ENCODE peak calls at places on chromosomes 7 and 10, in nine cellular contexts. One of them, this sample, is unnamed.

GRCh38 chr7:36286241-36286640 is 103.4 kb upstream of the ANLN start:
- DNase-seq in pancreas: peak; percentile 25
- DNase-seq in HCT116: no peak
- DNase-seq in right atrium auricular region: no peak
- DNase-seq in adrenal gland: no peak
- DNase-seq in Panc1: no peak
- DNase-seq in stomach: no peak
- DNase-seq in fibroblast of lung: no peak
- DNase-seq in tibial artery: no peak
- DNase-seq in this sample: no peak

GRCh38 chr10:133251388-133252222 is 13.9 kb downstream of the VENTX start:
- DNase-seq in tibial artery: no peak
- DNase-seq in fibroblast of lung: no peak
- DNase-seq in right atrium auricular region: no peak
- DNase-seq in Panc1: no peak
- DNase-seq in pancreas: no peak
- DNase-seq in HCT116: no peak
- DNase-seq in adrenal gland: peak; percentile 91
- DNase-seq in stomach: no peak
- DNase-seq in this sample: no peak

GRCh38 chr7:31019509-31019908 is 32.6 kb upstream of the ADCYAP1R1 start:
- DNase-seq in adrenal gland: no peak
- DNase-seq in stomach: no peak
- DNase-seq in Panc1: no peak
- DNase-seq in pancreas: no peak
- DNase-seq in fibroblast of lung: no peak
- DNase-seq in right atrium auricular region: no peak
- DNase-seq in tibial artery: no peak
- DNase-seq in HCT116: no peak
- DNase-seq in this sample: no peak

GRCh38 chr7:30880090-30880704 is 31.5 kb upstream of the AQP1 start:
- DNase-seq in stomach: no peak
- DNase-seq in HCT116: no peak
- DNase-seq in fibroblast of lung: peak; percentile 40
- DNase-seq in right atrium auricular region: no peak
- DNase-seq in Panc1: no peak
- DNase-seq in tibial artery: no peak
- DNase-seq in adrenal gland: no peak
- DNase-seq in pancreas: no peak
- DNase-seq in this sample: no peak

GRCh38 chr7:157480651-157481050 is 143.8 kb downstream of the DNAJB6 start:
- DNase-seq in HCT116: no peak
- DNase-seq in tibial artery: no peak
- DNase-seq in stomach: no peak
- DNase-seq in fibroblast of lung: no peak
- DNase-seq in Panc1: no peak
- DNase-seq in right atrium auricular region: no peak
- DNase-seq in adrenal gland: no peak
- DNase-seq in pancreas: peak; percentile 38
- DNase-seq in this sample: no peak

GRCh38 chr7:4198301-4198700 is 483.8 kb upstream of the FOXK1 start:
- DNase-seq in stomach: no peak
- DNase-seq in HCT116: no peak
- DNase-seq in fibroblast of lung: no peak
- DNase-seq in adrenal gland: no peak
- DNase-seq in pancreas: no peak
- DNase-seq in tibial artery: no peak
- DNase-seq in Panc1: no peak
- DNase-seq in right atrium auricular region: no peak
- DNase-seq in this sample: no peak

GRCh38 chr7:148623586-148624282 is 33.2 kb downstream of the C7orf33 start:
- DNase-seq in adrenal gland: peak; percentile 19
- DNase-seq in Panc1: no peak
- DNase-seq in tibial artery: no peak
- DNase-seq in stomach: no peak
- DNase-seq in right atrium auricular region: no peak
- DNase-seq in pancreas: no peak
- DNase-seq in fibroblast of lung: peak; percentile 80
- DNase-seq in HCT116: no peak
- DNase-seq in this sample: no peak

GRCh38 chr10:88082806-88083596 is 219.6 kb downstream of the PTEN start:
- DNase-seq in tibial artery: no peak
- DNase-seq in pancreas: no peak
- DNase-seq in stomach: no peak
- DNase-seq in fibroblast of lung: no peak
- DNase-seq in adrenal gland: no peak
- DNase-seq in right atrium auricular region: no peak
- DNase-seq in Panc1: no peak
- DNase-seq in HCT116: no peak
- DNase-seq in this sample: no peak

GRCh38 chr10:17088118-17088806 is 41.3 kb downstream of the CUBN start:
- DNase-seq in right atrium auricular region: no peak
- DNase-seq in HCT116: no peak
- DNase-seq in tibial artery: no peak
- DNase-seq in adrenal gland: no peak
- DNase-seq in Panc1: peak; percentile 72
- DNase-seq in fibroblast of lung: peak; percentile 81
- DNase-seq in pancreas: no peak
- DNase-seq in stomach: no peak
- DNase-seq in this sample: no peak

GRCh38 chr7:128794020-128794419 is 2.3 kb downstream of the CCDC136 start:
- DNase-seq in adrenal gland: no peak
- DNase-seq in stomach: no peak
- DNase-seq in fibroblast of lung: no peak
- DNase-seq in right atrium auricular region: no peak
- DNase-seq in pancreas: no peak
- DNase-seq in tibial artery: no peak
- DNase-seq in HCT116: no peak
- DNase-seq in Panc1: no peak
- DNase-seq in this sample: no peak

GRCh38 chr10:98425511-98426352 is 10.8 kb upstream of the PYROXD2 start:
- DNase-seq in pancreas: peak; percentile 67
- DNase-seq in Panc1: peak; percentile 38
- DNase-seq in adrenal gland: no peak
- DNase-seq in stomach: peak; percentile 53
- DNase-seq in fibroblast of lung: no peak
- DNase-seq in tibial artery: no peak
- DNase-seq in right atrium auricular region: peak; percentile 57
- DNase-seq in HCT116: peak; percentile 48
- DNase-seq in this sample: no peak

GRCh38 chr10:73649876-73650536 is 5.8 kb downstream of the SYNPO2L start:
- DNase-seq in Panc1: no peak
- DNase-seq in pancreas: no peak
- DNase-seq in HCT116: no peak
- DNase-seq in stomach: no peak
- DNase-seq in fibroblast of lung: peak; percentile 71
- DNase-seq in adrenal gland: no peak
- DNase-seq in tibial artery: no peak
- DNase-seq in right atrium auricular region: no peak
- DNase-seq in this sample: no peak

GRCh38 chr7:148650232-148650858 is 48.4 kb upstream of the CUL1 start:
- DNase-seq in adrenal gland: no peak
- DNase-seq in HCT116: no peak
- DNase-seq in fibroblast of lung: peak; percentile 84
- DNase-seq in stomach: no peak
- DNase-seq in tibial artery: no peak
- DNase-seq in pancreas: no peak
- DNase-seq in Panc1: no peak
- DNase-seq in right atrium auricular region: no peak
- DNase-seq in this sample: no peak

GRCh38 chr7:22357311-22358175 is 589 bp upstream of the RAPGEF5 start:
- DNase-seq in stomach: no peak
- DNase-seq in adrenal gland: peak; percentile 28
- DNase-seq in right atrium auricular region: no peak
- DNase-seq in HCT116: peak; percentile 36
- DNase-seq in pancreas: no peak
- DNase-seq in tibial artery: no peak
- DNase-seq in fibroblast of lung: peak; percentile 71
- DNase-seq in Panc1: peak; percentile 25
- DNase-seq in this sample: peak; percentile 29

GRCh38 chr7:95155965-95156364 is 168.4 kb downstream of the PON1 start:
- DNase-seq in Panc1: no peak
- DNase-seq in tibial artery: no peak
- DNase-seq in HCT116: no peak
- DNase-seq in adrenal gland: no peak
- DNase-seq in pancreas: peak; percentile 59
- DNase-seq in fibroblast of lung: no peak
- DNase-seq in stomach: peak; percentile 64
- DNase-seq in right atrium auricular region: no peak
- DNase-seq in this sample: no peak

GRCh38 chr7:19116121-19117080 is 1.0 kb downstream of the TWIST1 start:
- DNase-seq in tibial artery: peak; percentile 22
- DNase-seq in pancreas: peak; percentile 66
- DNase-seq in fibroblast of lung: peak; percentile 58
- DNase-seq in adrenal gland: peak; percentile 19
- DNase-seq in stomach: no peak
- DNase-seq in right atrium auricular region: no peak
- DNase-seq in Panc1: no peak
- DNase-seq in HCT116: no peak
- DNase-seq in this sample: no peak

GRCh38 chr7:2982401-2982800 is 61.3 kb downstream of the CARD11 start:
- DNase-seq in adrenal gland: no peak
- DNase-seq in fibroblast of lung: no peak
- DNase-seq in Panc1: no peak
- DNase-seq in right atrium auricular region: no peak
- DNase-seq in pancreas: no peak
- DNase-seq in HCT116: no peak
- DNase-seq in tibial artery: no peak
- DNase-seq in stomach: no peak
- DNase-seq in this sample: no peak

GRCh38 chr7:2982831-2983230 is 60.8 kb downstream of the CARD11 start:
- DNase-seq in tibial artery: no peak
- DNase-seq in right atrium auricular region: no peak
- DNase-seq in HCT116: no peak
- DNase-seq in pancreas: no peak
- DNase-seq in stomach: no peak
- DNase-seq in fibroblast of lung: no peak
- DNase-seq in adrenal gland: no peak
- DNase-seq in Panc1: no peak
- DNase-seq in this sample: no peak

GRCh38 chr7:2979951-2980350 is 63.7 kb downstream of the CARD11 start:
- DNase-seq in stomach: no peak
- DNase-seq in right atrium auricular region: no peak
- DNase-seq in HCT116: no peak
- DNase-seq in Panc1: no peak
- DNase-seq in pancreas: peak; percentile 31
- DNase-seq in fibroblast of lung: no peak
- DNase-seq in adrenal gland: no peak
- DNase-seq in tibial artery: no peak
- DNase-seq in this sample: no peak

GRCh38 chr7:2980406-2981102 is 63.1 kb downstream of the CARD11 start:
- DNase-seq in adrenal gland: no peak
- DNase-seq in Panc1: no peak
- DNase-seq in right atrium auricular region: no peak
- DNase-seq in pancreas: peak; percentile 44
- DNase-seq in fibroblast of lung: no peak
- DNase-seq in HCT116: no peak
- DNase-seq in stomach: no peak
- DNase-seq in tibial artery: peak; percentile 28
- DNase-seq in this sample: no peak

GRCh38 chr7:2981103-2981480 is 62.6 kb downstream of the CARD11 start:
- DNase-seq in Panc1: no peak
- DNase-seq in adrenal gland: no peak
- DNase-seq in stomach: no peak
- DNase-seq in fibroblast of lung: no peak
- DNase-seq in tibial artery: no peak
- DNase-seq in pancreas: no peak
- DNase-seq in right atrium auricular region: no peak
- DNase-seq in HCT116: no peak
- DNase-seq in this sample: no peak
- H3K4me3 ChIP-seq in Panc1: no peak overlapping the region
- H3K4me3 ChIP-seq in adrenal gland: no peak overlapping the region
- H3K4me3 ChIP-seq in stomach: no peak overlapping the region
- H3K4me3 ChIP-seq in fibroblast of lung: no peak overlapping the region
- H3K4me3 ChIP-seq in tibial artery: no peak overlapping the region
- H3K4me3 ChIP-seq in pancreas: no peak overlapping the region
- H3K4me3 ChIP-seq in right atrium auricular region: no peak overlapping the region
- H3K4me3 ChIP-seq in HCT116: no peak overlapping the region
- H3K4me3 ChIP-seq in this sample: no peak overlapping the region

GRCh38 chr7:103524042-103524907 is 78.3 kb upstream of the SLC26A5 start:
- DNase-seq in fibroblast of lung: peak; percentile 37
- DNase-seq in right atrium auricular region: no peak
- DNase-seq in tibial artery: no peak
- DNase-seq in adrenal gland: no peak
- DNase-seq in pancreas: no peak
- DNase-seq in stomach: no peak
- DNase-seq in HCT116: peak; percentile 12
- DNase-seq in Panc1: no peak
- DNase-seq in this sample: no peak
- TF ChIP-seq CTCF in fibroblast of lung: peak; percentile 49
- TF ChIP-seq CTCF in right atrium auricular region: peak; percentile 59
- TF ChIP-seq CTCF in tibial artery: peak; percentile 44
- TF ChIP-seq CTCF in adrenal gland: no peak
- TF ChIP-seq CTCF in pancreas: peak; percentile 15
- TF ChIP-seq CTCF in stomach: no peak
- TF ChIP-seq CTCF in HCT116: peak; percentile 25
- TF ChIP-seq CTCF in Panc1: peak; percentile 42
- TF ChIP-seq CTCF in this sample: peak; percentile 14

DNA sequence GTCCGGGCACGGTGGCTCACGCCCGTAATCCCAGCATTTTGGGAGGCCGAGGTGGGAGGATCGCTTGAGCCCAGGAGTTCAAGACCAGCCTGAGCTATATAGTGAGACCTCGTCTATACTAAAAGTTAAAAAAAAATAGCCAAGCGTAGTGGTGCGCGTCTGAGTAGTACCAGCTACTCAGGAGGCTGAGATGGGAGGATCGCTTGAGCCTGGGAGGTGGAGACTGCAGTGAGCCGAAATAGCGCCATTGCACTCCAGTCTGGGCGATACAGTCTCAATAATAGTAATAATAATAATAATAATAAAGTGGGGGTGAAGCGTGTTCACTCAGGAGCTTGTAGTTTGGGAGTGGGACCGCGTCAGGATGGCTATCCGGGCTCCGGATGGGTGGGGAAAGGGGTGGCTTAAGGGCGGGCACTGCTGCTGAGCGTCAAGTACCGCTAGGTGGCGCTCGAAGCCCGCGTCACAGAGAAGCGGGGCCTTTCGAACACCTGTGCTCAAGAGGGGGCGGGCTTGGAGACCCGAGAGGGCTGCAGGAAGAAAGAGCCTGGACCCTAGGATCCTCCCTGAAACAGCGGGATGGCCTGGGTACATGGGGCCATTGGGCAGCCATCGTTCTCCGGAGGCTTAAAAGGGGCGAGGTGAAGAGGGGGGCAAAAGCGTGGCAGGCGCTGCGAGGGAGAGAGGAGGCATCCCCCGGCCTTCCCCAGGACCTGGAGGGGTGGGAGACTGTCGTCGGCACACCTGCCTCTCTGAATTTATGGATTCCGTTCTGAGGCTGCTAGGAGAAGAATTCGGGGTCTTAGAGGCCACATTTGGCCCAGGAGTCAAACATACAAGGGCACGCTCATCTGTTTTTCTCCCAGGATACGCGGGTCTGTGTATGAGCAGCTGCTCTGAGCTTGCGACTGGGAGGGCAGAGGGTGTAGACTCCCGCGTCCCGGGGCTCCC is 14.5 kb downstream of the LBX1 start:
- DNase-seq in Panc1: no peak
- DNase-seq in HCT116: peak; percentile 66
- DNase-seq in right atrium auricular region: no peak
- DNase-seq in fibroblast of lung: peak; percentile 27
- DNase-seq in adrenal gland: peak; percentile 31
- DNase-seq in stomach: peak; percentile 65
- DNase-seq in tibial artery: no peak
- DNase-seq in pancreas: peak; percentile 91
- DNase-seq in this sample: peak; percentile 30
- H3K4me1 ChIP-seq in Panc1: peaks cover 4% of the 10 kb centered on the region
- H3K4me1 ChIP-seq in HCT116: peaks cover 17% of the 10 kb centered on the region
- H3K4me1 ChIP-seq in right atrium auricular region: no peaks in the 10 kb centered on the region
- H3K4me1 ChIP-seq in fibroblast of lung: no peaks in the 10 kb centered on the region
- H3K4me1 ChIP-seq in adrenal gland: peaks cover 27% of the 10 kb centered on the region
- H3K4me1 ChIP-seq in stomach: peaks cover 37% of the 10 kb centered on the region
- H3K4me1 ChIP-seq in tibial artery: no peaks in the 10 kb centered on the region
- H3K4me1 ChIP-seq in pancreas: peaks cover 15% of the 10 kb centered on the region
- H3K4me1 ChIP-seq in this sample: peaks cover 3% of the 10 kb centered on the region

GRCh38 chr10:102400061-102400460 is 4.6 kb downstream of the NFKB2 start:
- DNase-seq in Panc1: no peak
- DNase-seq in adrenal gland: no peak
- DNase-seq in pancreas: peak; percentile 60
- DNase-seq in HCT116: no peak
- DNase-seq in fibroblast of lung: no peak
- DNase-seq in stomach: no peak
- DNase-seq in right atrium auricular region: no peak
- DNase-seq in tibial artery: no peak
- DNase-seq in this sample: no peak
- H3K4me3 ChIP-seq in Panc1: no peak overlapping the region
- H3K4me3 ChIP-seq in adrenal gland: no peak overlapping the region
- H3K4me3 ChIP-seq in pancreas: peak overlapping the region; percentile 60
- H3K4me3 ChIP-seq in HCT116: peak overlapping the region; percentile 63
- H3K4me3 ChIP-seq in fibroblast of lung: no peak overlapping the region
- H3K4me3 ChIP-seq in stomach: peak overlapping the region; percentile 66
- H3K4me3 ChIP-seq in right atrium auricular region: no peak overlapping the region
- H3K4me3 ChIP-seq in tibial artery: no peak overlapping the region
- H3K4me3 ChIP-seq in this sample: no peak overlapping the region

This sample was measured in prostate gland.